ENCODE peak calls at places on chromosomes 4 and X, in five cellular contexts. Y is AML-193, D is amniotic stem cell, R is GM12892, L is astrocyte. J is an unnamed sample.
A peak's percentile ranks its signal among the peaks of the same experiment; 100 is the strongest.

GRCh38 chr4:26261400-26261799 is 59.4 kb upstream of the RBPJ start:
- DNase-seq in R (no peak), Y (peak; percentile 57), D (no peak), L (no peak), J (no peak)

GRCh38 chrX:152444338-152444737 is 6.8 kb downstream of the GABRA3 start:
- DNase-seq in L (no peak), Y (no peak), R (no peak), D (no peak), J (no peak)

GRCh38 chrX:135484636-135485289 is 35.7 kb upstream of the INTS6L start:
- DNase-seq in R (no peak), Y (peak; percentile 20), D (peak; percentile 3), L (peak; percentile 56), J (peak; percentile 24)

GRCh38 chr4:112978691-112979472 is 70.6 kb upstream of the ANK2 start:
- DNase-seq in R (no peak), L (peak; percentile 18), Y (no peak), D (no peak), J (peak; percentile 79)

GRCh38 chr4:34182346-34182745 is 2062.0 kb downstream of the ARAP2 start:
- DNase-seq in R (no peak), L (peak; percentile 39), Y (no peak), D (no peak), J (peak; percentile 29)

GRCh38 chr4:172813359-172813923 is 355.2 kb upstream of the GALNT7 start:
- DNase-seq in D (no peak), L (peak; percentile 20), R (no peak), Y (no peak), J (peak; percentile 21)

GRCh38 chr4:84069119-84069518 is 430.0 kb downstream of the NKX6-1 start:
- DNase-seq in R (no peak), Y (no peak), L (no peak), D (no peak), J (no peak)

GRCh38 chrX:109873983-109874382 is 128.9 kb upstream of the TMEM164 start:
- DNase-seq in Y (no peak), R (no peak), D (no peak), L (no peak), J (no peak)

GRCh38 chrX:48890934-48891401 is 6.6 kb downstream of the TIMM17B start:
- DNase-seq in R (no peak), Y (no peak), L (no peak), D (no peak), J (no peak)

GRCh38 chr4:4857809-4858508 is 1.5 kb upstream of the MSX1 start:
- DNase-seq in D (no peak), L (no peak), R (no peak), Y (no peak), J (no peak)

GRCh38 chr4:122612540-122612939 is 8.3 kb downstream of the IL21 start:
- DNase-seq in D (no peak), Y (no peak), L (peak; percentile 6), R (no peak), J (no peak)

GRCh38 chr4:7303561-7303960 is 111.2 kb downstream of the SORCS2 start:
- DNase-seq in L (no peak), R (no peak), Y (no peak), D (no peak), J (no peak)

GRCh38 chr4:186643501-186644315 is 79.9 kb downstream of the FAT1 start:
- DNase-seq in R (no peak), D (peak; percentile 16), L (peak; percentile 68), Y (no peak), J (peak; percentile 65)

GRCh38 chrX:9829308-9830267 is 43.4 kb downstream of the SHROOM2 start:
- DNase-seq in D (no peak), L (peak; percentile 92), Y (no peak), R (peak; percentile 27), J (peak; percentile 10)

GRCh38 chrX:10628906-10629305 is 8.5 kb upstream of the MID1 start:
- DNase-seq in R (no peak), D (no peak), Y (no peak), L (peak; percentile 63), J (peak; percentile 40)

GRCh38 chr4:8188743-8189550 is 10.1 kb upstream of the SH3TC1 start:
- DNase-seq in L (no peak), Y (no peak), D (no peak), R (no peak), J (no peak)

GRCh38 chr4:47465008-47465407 is 1.5 kb upstream of the COMMD8 start:
- DNase-seq in D (no peak), R (peak; percentile 8), L (no peak), Y (peak; percentile 58), J (no peak)

GRCh38 chrX:69210513-69211065 is 45.3 kb upstream of the PJA1 start:
- DNase-seq in D (no peak), Y (no peak), L (no peak), R (no peak), J (no peak)

GRCh38 chr4:5118091-5118786 is 67.0 kb downstream of the STK32B start:
- DNase-seq in D (no peak), L (no peak), R (no peak), Y (no peak), J (peak; percentile 18)

GRCh38 chr4:123463869-123464268 is 67.3 kb downstream of the SPRY1 start:
- DNase-seq in Y (no peak), D (no peak), L (no peak), R (no peak), J (no peak)

GRCh38 chr4:55768291-55768690 is 51.3 kb upstream of the EXOC1L start:
- DNase-seq in D (peak; percentile 51), Y (no peak), R (no peak), L (peak; percentile 64), J (peak; percentile 83)

GRCh38 chr4:78166582-78166981 is 109.5 kb downstream of the FRAS1 start:
- DNase-seq in L (peak; percentile 16), Y (no peak), R (no peak), D (no peak), J (no peak)

GRCh38 chr4:110663738-110664444 is 41.0 kb upstream of the PITX2 start:
- DNase-seq in R (no peak), Y (no peak), D (no peak), L (peak; percentile 69), J (peak; percentile 76)

GRCh38 chrX:143536176-143536575 is 18.9 kb upstream of the SPANXN3 start:
- DNase-seq in D (no peak), R (no peak), Y (no peak), L (no peak), J (no peak)

GRCh38 chrX:119698835-119699234 is 5.9 kb upstream of the SEPTIN6 start:
- DNase-seq in L (peak; percentile 36), Y (peak; percentile 41), D (peak; percentile 22), R (no peak), J (peak; percentile 63)

GRCh38 chrX:129495941-129496340 is 27.3 kb downstream of the SMARCA1 start:
- DNase-seq in D (no peak), L (peak; percentile 45), Y (no peak), R (no peak), J (peak; percentile 43)

GRCh38 chr4:9867746-9868425 is 86.5 kb downstream of the DRD5 start:
- DNase-seq in L (no peak), R (no peak), D (no peak), Y (no peak), J (no peak)

GRCh38 chrX:11724122-11725017 is 33.7 kb upstream of the MSL3 start:
- DNase-seq in D (peak; percentile 3), Y (peak; percentile 13), R (no peak), L (peak; percentile 9), J (peak; percentile 27)

GRCh38 chr4:88765729-88766128 is 68.1 kb upstream of the NAP1L5 start:
- DNase-seq in L (peak; percentile 87), R (no peak), Y (no peak), D (peak; percentile 23), J (peak; percentile 87)

GRCh38 chr4:25953740-25954139 is 39.7 kb downstream of the SMIM20 start:
- DNase-seq in L (peak; percentile 54), R (no peak), Y (no peak), D (no peak), J (no peak)

GRCh38 chr4:62510228-62510627 is 1310.1 kb downstream of the ADGRL3 start:
- DNase-seq in L (no peak), R (no peak), D (no peak), Y (no peak), J (no peak)

J was measured in EL.